ENCODE peak calls at places on chromosomes 5 and 9, in ten cellular contexts. One of them, this sample, is unnamed. For H3K9me3, the result is how much of the 10 kb centered on the place peaks cover.

GRCh38 chr9:26131891-26132290 is 453.6 kb upstream of the TUSC1 start:
- DNase-seq in heart right ventricle: no peak
- DNase-seq in AG04450: no peak
- DNase-seq in transverse colon: no peak
- DNase-seq in CD8-positive, alpha-beta memory T cell: no peak
- DNase-seq in stomach: no peak
- DNase-seq in effector memory CD4-positive, alpha-beta T cell: no peak
- DNase-seq in fibroblast of lung: peak
- DNase-seq in SJSA1: no peak
- DNase-seq in psoas muscle: no peak
- DNase-seq in this sample: no peak

GRCh38 chr5:179914032-179914755 is 6.5 kb upstream of the TBC1D9B start:
- DNase-seq in AG04450: no peak
- DNase-seq in effector memory CD4-positive, alpha-beta T cell: no peak
- DNase-seq in stomach: no peak
- DNase-seq in fibroblast of lung: peak
- DNase-seq in transverse colon: peak
- DNase-seq in psoas muscle: no peak
- DNase-seq in heart right ventricle: no peak
- DNase-seq in CD8-positive, alpha-beta memory T cell: no peak
- DNase-seq in SJSA1: no peak
- DNase-seq in this sample: no peak

GRCh38 chr5:158563774-158564390 is 535.8 kb downstream of the EBF1 start:
- DNase-seq in CD8-positive, alpha-beta memory T cell: no peak
- DNase-seq in heart right ventricle: no peak
- DNase-seq in SJSA1: no peak
- DNase-seq in effector memory CD4-positive, alpha-beta T cell: no peak
- DNase-seq in AG04450: no peak
- DNase-seq in stomach: no peak
- DNase-seq in transverse colon: no peak
- DNase-seq in fibroblast of lung: no peak
- DNase-seq in psoas muscle: no peak
- DNase-seq in this sample: no peak

GRCh38 chr9:504921-505821 is 290.5 kb downstream of the DOCK8 start:
- DNase-seq in effector memory CD4-positive, alpha-beta T cell: no peak
- DNase-seq in stomach: peak
- DNase-seq in transverse colon: peak
- DNase-seq in fibroblast of lung: peak
- DNase-seq in psoas muscle: peak
- DNase-seq in CD8-positive, alpha-beta memory T cell: peak
- DNase-seq in SJSA1: no peak
- DNase-seq in heart right ventricle: peak
- DNase-seq in AG04450: no peak
- DNase-seq in this sample: peak

GRCh38 chr9:136978073-136978864 is 965 bp downstream of the PTGDS start:
- DNase-seq in psoas muscle: peak
- DNase-seq in fibroblast of lung: peak
- DNase-seq in CD8-positive, alpha-beta memory T cell: peak
- DNase-seq in effector memory CD4-positive, alpha-beta T cell: peak
- DNase-seq in AG04450: no peak
- DNase-seq in transverse colon: peak
- DNase-seq in SJSA1: no peak
- DNase-seq in heart right ventricle: peak
- DNase-seq in stomach: peak
- DNase-seq in this sample: peak

GRCh38 chr9:19992556-19992955 is 203.7 kb upstream of the SLC24A2 start:
- DNase-seq in AG04450: no peak
- DNase-seq in fibroblast of lung: peak
- DNase-seq in CD8-positive, alpha-beta memory T cell: no peak
- DNase-seq in transverse colon: no peak
- DNase-seq in heart right ventricle: no peak
- DNase-seq in effector memory CD4-positive, alpha-beta T cell: no peak
- DNase-seq in stomach: no peak
- DNase-seq in psoas muscle: no peak
- DNase-seq in SJSA1: no peak
- DNase-seq in this sample: no peak

GRCh38 chr9:109082091-109082620 is 37.6 kb downstream of the TMEM245 start:
- DNase-seq in SJSA1: no peak
- DNase-seq in psoas muscle: no peak
- DNase-seq in heart right ventricle: no peak
- DNase-seq in fibroblast of lung: no peak
- DNase-seq in CD8-positive, alpha-beta memory T cell: no peak
- DNase-seq in effector memory CD4-positive, alpha-beta T cell: no peak
- DNase-seq in stomach: no peak
- DNase-seq in AG04450: no peak
- DNase-seq in transverse colon: no peak
- DNase-seq in this sample: no peak

GRCh38 chr9:79489241-79490000 is 82.3 kb upstream of the TLE4 start:
- DNase-seq in CD8-positive, alpha-beta memory T cell: no peak
- DNase-seq in transverse colon: peak
- DNase-seq in SJSA1: peak
- DNase-seq in psoas muscle: no peak
- DNase-seq in effector memory CD4-positive, alpha-beta T cell: no peak
- DNase-seq in stomach: no peak
- DNase-seq in heart right ventricle: no peak
- DNase-seq in AG04450: no peak
- DNase-seq in fibroblast of lung: peak
- DNase-seq in this sample: no peak

GRCh38 chr5:126422994-126423788 is at the start of gene GRAMD2B:
- DNase-seq in fibroblast of lung: peak
- DNase-seq in stomach: peak
- DNase-seq in heart right ventricle: peak
- DNase-seq in effector memory CD4-positive, alpha-beta T cell: peak
- DNase-seq in CD8-positive, alpha-beta memory T cell: peak
- DNase-seq in transverse colon: peak
- DNase-seq in AG04450: peak
- DNase-seq in psoas muscle: peak
- DNase-seq in SJSA1: peak
- DNase-seq in this sample: peak

GRCh38 chr5:37197340-37198050 is 51.7 kb downstream of the CPLANE1 start:
- DNase-seq in effector memory CD4-positive, alpha-beta T cell: no peak
- DNase-seq in heart right ventricle: no peak
- DNase-seq in transverse colon: no peak
- DNase-seq in CD8-positive, alpha-beta memory T cell: no peak
- DNase-seq in fibroblast of lung: no peak
- DNase-seq in AG04450: no peak
- DNase-seq in stomach: no peak
- DNase-seq in SJSA1: no peak
- DNase-seq in psoas muscle: no peak
- DNase-seq in this sample: no peak

GRCh38 chr9:134339183-134339806 is 13.0 kb downstream of the RXRA start:
- DNase-seq in effector memory CD4-positive, alpha-beta T cell: no peak
- DNase-seq in CD8-positive, alpha-beta memory T cell: no peak
- DNase-seq in psoas muscle: no peak
- DNase-seq in stomach: peak
- DNase-seq in fibroblast of lung: peak
- DNase-seq in heart right ventricle: no peak
- DNase-seq in SJSA1: no peak
- DNase-seq in AG04450: no peak
- DNase-seq in transverse colon: no peak
- DNase-seq in this sample: no peak

GRCh38 chr9:99298660-99299059 is 76.6 kb downstream of the SEC61B start:
- DNase-seq in fibroblast of lung: no peak
- DNase-seq in effector memory CD4-positive, alpha-beta T cell: no peak
- DNase-seq in transverse colon: no peak
- DNase-seq in heart right ventricle: no peak
- DNase-seq in psoas muscle: no peak
- DNase-seq in CD8-positive, alpha-beta memory T cell: no peak
- DNase-seq in stomach: no peak
- DNase-seq in AG04450: no peak
- DNase-seq in SJSA1: peak
- DNase-seq in this sample: no peak

GRCh38 chr5:10250804-10251276 is 760 bp downstream of the CCT5 start:
- DNase-seq in psoas muscle: no peak
- DNase-seq in effector memory CD4-positive, alpha-beta T cell: no peak
- DNase-seq in CD8-positive, alpha-beta memory T cell: no peak
- DNase-seq in stomach: no peak
- DNase-seq in fibroblast of lung: peak
- DNase-seq in transverse colon: no peak
- DNase-seq in AG04450: no peak
- DNase-seq in heart right ventricle: no peak
- DNase-seq in SJSA1: no peak
- DNase-seq in this sample: no peak

GRCh38 chr9:129751841-129752801 is 721 bp downstream of the PTGES start:
- DNase-seq in heart right ventricle: no peak
- DNase-seq in CD8-positive, alpha-beta memory T cell: no peak
- DNase-seq in AG04450: no peak
- DNase-seq in SJSA1: peak
- DNase-seq in fibroblast of lung: no peak
- DNase-seq in stomach: peak
- DNase-seq in transverse colon: peak
- DNase-seq in effector memory CD4-positive, alpha-beta T cell: no peak
- DNase-seq in psoas muscle: no peak
- DNase-seq in this sample: peak

DNA sequence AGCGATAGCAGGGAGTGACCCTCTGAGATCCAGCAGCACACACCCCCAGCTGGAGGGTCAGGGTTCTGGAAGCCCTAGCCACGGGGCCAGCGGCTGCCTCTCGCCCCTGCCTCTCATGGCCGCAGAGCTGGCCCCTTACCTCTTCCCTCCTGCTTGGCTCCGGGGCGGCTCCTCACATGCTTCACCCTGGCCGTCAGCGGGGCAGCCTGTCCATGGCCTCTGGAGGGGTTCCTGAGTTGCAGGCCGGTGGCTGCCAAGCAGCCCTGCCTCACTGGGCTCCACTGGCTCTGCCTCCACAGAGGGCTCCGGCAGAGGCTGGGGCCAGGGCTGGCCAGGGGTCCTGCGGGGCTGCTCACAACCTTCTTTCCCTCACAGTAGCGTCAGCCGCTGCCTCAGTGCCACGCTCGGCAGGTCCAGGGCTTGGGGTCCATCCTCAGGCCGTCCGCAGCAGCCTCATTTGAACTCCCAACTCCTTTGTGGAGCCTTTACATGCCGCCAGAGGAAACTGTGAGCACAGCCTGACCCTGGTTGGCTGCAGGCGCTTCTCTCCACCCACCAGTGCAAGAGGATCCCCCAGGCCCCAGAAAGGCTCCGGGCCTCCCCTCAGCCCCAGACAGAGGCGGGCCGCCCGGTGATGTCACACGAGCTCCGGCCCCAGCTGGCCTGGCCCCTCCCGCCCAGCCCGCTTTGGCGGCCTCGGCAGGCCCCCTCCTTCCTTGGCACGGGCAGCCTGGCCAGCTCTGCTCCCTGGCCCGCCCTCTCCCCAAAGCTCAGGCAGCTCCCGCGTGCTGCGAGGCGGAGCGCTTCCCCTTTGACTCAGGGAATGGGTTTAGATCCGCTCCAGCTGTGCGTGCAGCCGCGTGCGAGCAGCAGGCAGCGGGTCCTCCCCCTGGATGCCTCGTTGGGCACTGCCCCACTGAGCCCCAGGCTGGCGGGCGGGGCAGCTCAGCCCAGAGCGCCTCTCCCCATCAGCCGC is at the start of gene ANGPTL2:
- DNase-seq in fibroblast of lung: peak
- DNase-seq in CD8-positive, alpha-beta memory T cell: no peak
- DNase-seq in transverse colon: peak
- DNase-seq in heart right ventricle: peak
- DNase-seq in effector memory CD4-positive, alpha-beta T cell: no peak
- DNase-seq in psoas muscle: peak
- DNase-seq in AG04450: peak
- DNase-seq in SJSA1: peak
- DNase-seq in stomach: peak
- DNase-seq in this sample: peak
- H3K27ac ChIP-seq in fibroblast of lung: peak
- H3K27ac ChIP-seq in CD8-positive, alpha-beta memory T cell: no peak
- H3K27ac ChIP-seq in transverse colon: peak
- H3K27ac ChIP-seq in heart right ventricle: peak
- H3K27ac ChIP-seq in effector memory CD4-positive, alpha-beta T cell: no peak
- H3K27ac ChIP-seq in psoas muscle: peak
- H3K27ac ChIP-seq in AG04450: peak
- H3K27ac ChIP-seq in SJSA1: peak
- H3K27ac ChIP-seq in stomach: peak
- H3K27ac ChIP-seq in this sample: peak

GRCh38 chr9:13139641-13140171 is 139.8 kb downstream of the MPDZ start:
- DNase-seq in AG04450: peak
- DNase-seq in heart right ventricle: no peak
- DNase-seq in SJSA1: peak
- DNase-seq in stomach: no peak
- DNase-seq in effector memory CD4-positive, alpha-beta T cell: no peak
- DNase-seq in CD8-positive, alpha-beta memory T cell: no peak
- DNase-seq in psoas muscle: no peak
- DNase-seq in fibroblast of lung: peak
- DNase-seq in transverse colon: no peak
- DNase-seq in this sample: no peak
- H3K4me3 ChIP-seq in AG04450: peak
- H3K4me3 ChIP-seq in heart right ventricle: no peak
- H3K4me3 ChIP-seq in SJSA1: no peak
- H3K4me3 ChIP-seq in stomach: no peak
- H3K4me3 ChIP-seq in effector memory CD4-positive, alpha-beta T cell: no peak
- H3K4me3 ChIP-seq in CD8-positive, alpha-beta memory T cell: no peak
- H3K4me3 ChIP-seq in psoas muscle: no peak
- H3K4me3 ChIP-seq in fibroblast of lung: peak
- H3K4me3 ChIP-seq in transverse colon: no peak
- H3K4me3 ChIP-seq in this sample: no peak

GRCh38 chr5:141441571-141442170 is 11.4 kb downstream of the PCDHGA12 start:
- DNase-seq in fibroblast of lung: no peak
- DNase-seq in psoas muscle: no peak
- DNase-seq in AG04450: no peak
- DNase-seq in SJSA1: no peak
- DNase-seq in CD8-positive, alpha-beta memory T cell: no peak
- DNase-seq in effector memory CD4-positive, alpha-beta T cell: no peak
- DNase-seq in stomach: no peak
- DNase-seq in transverse colon: no peak
- DNase-seq in heart right ventricle: no peak
- DNase-seq in this sample: peak
- H3K9me3 ChIP-seq in fibroblast of lung: under half
- H3K9me3 ChIP-seq in psoas muscle: under half
- H3K9me3 ChIP-seq in AG04450: under half
- H3K9me3 ChIP-seq in SJSA1: under half
- H3K9me3 ChIP-seq in CD8-positive, alpha-beta memory T cell: under half
- H3K9me3 ChIP-seq in effector memory CD4-positive, alpha-beta T cell: under half
- H3K9me3 ChIP-seq in stomach: under half
- H3K9me3 ChIP-seq in transverse colon: under half
- H3K9me3 ChIP-seq in heart right ventricle: under half
- H3K9me3 ChIP-seq in this sample: half or more

GRCh38 chr5:165370772-165371171 is 1865.4 kb downstream of the MAT2B start:
- DNase-seq in CD8-positive, alpha-beta memory T cell: no peak
- DNase-seq in heart right ventricle: no peak
- DNase-seq in fibroblast of lung: peak
- DNase-seq in SJSA1: no peak
- DNase-seq in psoas muscle: no peak
- DNase-seq in transverse colon: no peak
- DNase-seq in AG04450: no peak
- DNase-seq in stomach: no peak
- DNase-seq in effector memory CD4-positive, alpha-beta T cell: no peak
- DNase-seq in this sample: no peak

DNA sequence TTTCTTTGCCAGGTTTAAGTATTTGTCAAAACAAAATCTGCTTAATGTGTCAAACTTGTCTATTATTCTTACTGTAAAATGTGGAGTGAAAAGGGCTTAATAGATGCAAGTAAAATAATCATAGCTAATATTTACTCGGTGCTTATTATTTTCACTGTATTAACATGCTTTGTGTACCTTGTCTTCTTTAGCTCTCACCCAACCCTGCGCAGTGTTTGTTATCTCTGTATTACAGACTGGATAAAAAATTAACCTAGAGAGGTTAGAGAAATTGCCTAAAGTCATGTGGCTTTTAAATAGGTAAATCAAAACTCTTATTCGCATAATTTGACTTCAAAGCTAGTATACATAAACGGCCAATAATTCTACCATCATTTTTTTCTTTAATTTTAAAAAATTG is 1864.8 kb downstream of the MAT2B start:
- DNase-seq in fibroblast of lung: no peak
- DNase-seq in SJSA1: no peak
- DNase-seq in psoas muscle: no peak
- DNase-seq in effector memory CD4-positive, alpha-beta T cell: no peak
- DNase-seq in transverse colon: no peak
- DNase-seq in AG04450: no peak
- DNase-seq in CD8-positive, alpha-beta memory T cell: no peak
- DNase-seq in heart right ventricle: no peak
- DNase-seq in stomach: no peak
- DNase-seq in this sample: no peak
- H3K27ac ChIP-seq in fibroblast of lung: no peak
- H3K27ac ChIP-seq in SJSA1: no peak
- H3K27ac ChIP-seq in psoas muscle: no peak
- H3K27ac ChIP-seq in effector memory CD4-positive, alpha-beta T cell: no peak
- H3K27ac ChIP-seq in transverse colon: no peak
- H3K27ac ChIP-seq in AG04450: no peak
- H3K27ac ChIP-seq in CD8-positive, alpha-beta memory T cell: no peak
- H3K27ac ChIP-seq in heart right ventricle: no peak
- H3K27ac ChIP-seq in stomach: no peak
- H3K27ac ChIP-seq in this sample: no peak

This sample was measured in left ventricle myocardium inferior.